ENCODE peak calls at places on chromosomes 16 and 17, in nine cellular contexts. One of them, this sample, is unnamed.
A peak's percentile ranks its signal among the peaks of the same experiment; 100 is the strongest.

GRCh38 chr17:60134396-60135159 is 15.2 kb upstream of the CA4 start:
- DNase-seq in HCT116: no peak
- DNase-seq in IMR-90: peak; percentile 67
- DNase-seq in breast epithelium: peak; percentile 10
- DNase-seq in Peyer's patch: peak; percentile 34
- DNase-seq in ovary: no peak
- DNase-seq in body of pancreas: peak; percentile 11
- DNase-seq in testis: peak; percentile 9
- DNase-seq in stomach: peak; percentile 19
- DNase-seq in this sample: no peak

GRCh38 chr17:56822725-56823124 is 11.0 kb downstream of the C17orf67 start:
- DNase-seq in HCT116: no peak
- DNase-seq in IMR-90: no peak
- DNase-seq in breast epithelium: no peak
- DNase-seq in Peyer's patch: no peak
- DNase-seq in ovary: no peak
- DNase-seq in body of pancreas: peak; percentile 44
- DNase-seq in testis: no peak
- DNase-seq in stomach: no peak
- DNase-seq in this sample: peak; percentile 3

GRCh38 chr17:49490271-49490670 is 4.8 kb upstream of the NGFR start:
- DNase-seq in HCT116: no peak
- DNase-seq in IMR-90: no peak
- DNase-seq in breast epithelium: no peak
- DNase-seq in Peyer's patch: no peak
- DNase-seq in ovary: no peak
- DNase-seq in body of pancreas: no peak
- DNase-seq in testis: no peak
- DNase-seq in stomach: no peak
- DNase-seq in this sample: no peak

GRCh38 chr17:1998426-1998784 is 26.7 kb downstream of the RTN4RL1 start:
- DNase-seq in HCT116: no peak
- DNase-seq in IMR-90: no peak
- DNase-seq in breast epithelium: no peak
- DNase-seq in Peyer's patch: no peak
- DNase-seq in ovary: peak; percentile 32
- DNase-seq in body of pancreas: peak; percentile 61
- DNase-seq in testis: no peak
- DNase-seq in stomach: no peak
- DNase-seq in this sample: no peak

GRCh38 chr16:10465821-10466220 is 80.0 kb downstream of the ATF7IP2 start:
- DNase-seq in HCT116: no peak
- DNase-seq in IMR-90: peak; percentile 3
- DNase-seq in breast epithelium: no peak
- DNase-seq in Peyer's patch: no peak
- DNase-seq in ovary: no peak
- DNase-seq in body of pancreas: no peak
- DNase-seq in testis: no peak
- DNase-seq in stomach: no peak
- DNase-seq in this sample: no peak

GRCh38 chr16:65975049-65975708 is 391.3 kb upstream of the CDH5 start:
- DNase-seq in HCT116: peak; percentile 16
- DNase-seq in IMR-90: peak; percentile 86
- DNase-seq in breast epithelium: no peak
- DNase-seq in Peyer's patch: no peak
- DNase-seq in ovary: no peak
- DNase-seq in body of pancreas: no peak
- DNase-seq in testis: no peak
- DNase-seq in stomach: no peak
- DNase-seq in this sample: no peak

GRCh38 chr17:13885953-13886889 is 183.1 kb upstream of the COX10 start:
- DNase-seq in HCT116: no peak
- DNase-seq in IMR-90: peak; percentile 69
- DNase-seq in breast epithelium: no peak
- DNase-seq in Peyer's patch: no peak
- DNase-seq in ovary: no peak
- DNase-seq in body of pancreas: no peak
- DNase-seq in testis: no peak
- DNase-seq in stomach: no peak
- DNase-seq in this sample: no peak

GRCh38 chr16:86078121-86078600 is 179.2 kb downstream of the IRF8 start:
- DNase-seq in HCT116: no peak
- DNase-seq in IMR-90: no peak
- DNase-seq in breast epithelium: peak; percentile 35
- DNase-seq in Peyer's patch: no peak
- DNase-seq in ovary: no peak
- DNase-seq in body of pancreas: peak; percentile 15
- DNase-seq in testis: no peak
- DNase-seq in stomach: no peak
- DNase-seq in this sample: no peak

GRCh38 chr16:22732959-22733358 is 81.0 kb upstream of the HS3ST2 start:
- DNase-seq in HCT116: no peak
- DNase-seq in IMR-90: no peak
- DNase-seq in breast epithelium: no peak
- DNase-seq in Peyer's patch: no peak
- DNase-seq in ovary: no peak
- DNase-seq in body of pancreas: no peak
- DNase-seq in testis: no peak
- DNase-seq in stomach: no peak
- DNase-seq in this sample: no peak
- TF ChIP-seq POLR2A in HCT116: no peak
- TF ChIP-seq POLR2A in IMR-90: no peak
- TF ChIP-seq POLR2A in breast epithelium: no peak
- TF ChIP-seq POLR2A in Peyer's patch: no peak
- TF ChIP-seq POLR2A in ovary: no peak
- TF ChIP-seq POLR2A in body of pancreas: no peak
- TF ChIP-seq POLR2A in testis: no peak
- TF ChIP-seq POLR2A in stomach: no peak
- TF ChIP-seq POLR2A in this sample: no peak

DNA sequence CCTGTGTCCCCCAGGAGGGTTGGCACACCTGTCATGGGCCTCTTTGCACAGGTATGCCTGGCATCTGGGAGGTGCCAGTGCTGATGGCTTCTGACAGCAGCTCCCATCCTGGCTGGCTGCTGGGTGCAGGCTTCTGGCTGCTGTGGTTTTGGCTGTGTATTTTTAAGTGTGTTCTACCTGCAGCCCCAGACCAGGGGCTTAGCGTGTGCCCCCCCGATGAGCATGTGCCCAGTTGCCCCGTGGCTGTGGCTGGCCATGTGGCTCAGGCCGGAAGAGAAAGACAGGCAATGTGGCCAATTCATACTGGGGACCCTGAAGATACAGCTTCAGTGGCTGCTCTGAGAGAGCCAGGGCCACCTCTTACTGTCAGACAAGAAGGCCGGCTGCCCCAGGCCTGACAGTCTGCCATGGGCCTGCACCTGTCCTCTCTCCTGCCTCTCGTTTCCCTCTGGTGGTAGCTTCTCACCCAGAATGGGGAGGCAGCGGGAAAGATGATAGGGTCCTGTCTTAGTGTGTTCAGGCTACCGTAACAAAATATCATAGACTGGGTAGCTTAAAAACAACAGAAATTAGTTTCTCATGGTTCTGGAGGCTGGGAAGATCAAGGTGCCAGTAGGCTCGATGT is 37.6 kb upstream of the LGALS9 start:
- DNase-seq in HCT116: no peak
- DNase-seq in IMR-90: no peak
- DNase-seq in breast epithelium: no peak
- DNase-seq in Peyer's patch: no peak
- DNase-seq in ovary: no peak
- DNase-seq in body of pancreas: no peak
- DNase-seq in testis: no peak
- DNase-seq in stomach: no peak
- DNase-seq in this sample: no peak
- TF ChIP-seq CTCF in HCT116: no peak
- TF ChIP-seq CTCF in IMR-90: no peak
- TF ChIP-seq CTCF in breast epithelium: no peak
- TF ChIP-seq CTCF in Peyer's patch: no peak
- TF ChIP-seq CTCF in ovary: no peak
- TF ChIP-seq CTCF in body of pancreas: no peak
- TF ChIP-seq CTCF in testis: no peak
- TF ChIP-seq CTCF in stomach: no peak
- TF ChIP-seq CTCF in this sample: no peak

GRCh38 chr16:77214411-77215138 is 15.4 kb downstream of the SYCE1L start:
- DNase-seq in HCT116: no peak
- DNase-seq in IMR-90: no peak
- DNase-seq in breast epithelium: no peak
- DNase-seq in Peyer's patch: no peak
- DNase-seq in ovary: no peak
- DNase-seq in body of pancreas: no peak
- DNase-seq in testis: no peak
- DNase-seq in stomach: no peak
- DNase-seq in this sample: no peak

GRCh38 chr16:77212736-77213541 is 13.7 kb downstream of the SYCE1L start:
- DNase-seq in HCT116: no peak
- DNase-seq in IMR-90: no peak
- DNase-seq in breast epithelium: peak; percentile 65
- DNase-seq in Peyer's patch: peak; percentile 84
- DNase-seq in ovary: peak; percentile 80
- DNase-seq in body of pancreas: peak; percentile 65
- DNase-seq in testis: peak; percentile 71
- DNase-seq in stomach: peak; percentile 62
- DNase-seq in this sample: peak; percentile 60

GRCh38 chr16:77208382-77208781 is 9.2 kb downstream of the SYCE1L start:
- DNase-seq in HCT116: no peak
- DNase-seq in IMR-90: no peak
- DNase-seq in breast epithelium: no peak
- DNase-seq in Peyer's patch: no peak
- DNase-seq in ovary: no peak
- DNase-seq in body of pancreas: no peak
- DNase-seq in testis: no peak
- DNase-seq in stomach: no peak
- DNase-seq in this sample: no peak

GRCh38 chr16:77213542-77214108 is 14.4 kb downstream of the SYCE1L start:
- DNase-seq in HCT116: peak; percentile 98
- DNase-seq in IMR-90: peak; percentile 86
- DNase-seq in breast epithelium: no peak
- DNase-seq in Peyer's patch: no peak
- DNase-seq in ovary: no peak
- DNase-seq in body of pancreas: peak; percentile 20
- DNase-seq in testis: no peak
- DNase-seq in stomach: no peak
- DNase-seq in this sample: no peak

GRCh38 chr16:77211880-77212735 is 12.9 kb downstream of the SYCE1L start:
- DNase-seq in HCT116: no peak
- DNase-seq in IMR-90: no peak
- DNase-seq in breast epithelium: peak; percentile 65
- DNase-seq in Peyer's patch: peak; percentile 81
- DNase-seq in ovary: peak; percentile 67
- DNase-seq in body of pancreas: peak; percentile 71
- DNase-seq in testis: peak; percentile 42
- DNase-seq in stomach: peak; percentile 47
- DNase-seq in this sample: peak; percentile 76
- H3K4me1 ChIP-seq in HCT116: peaks cover 58% of the 10 kb centered on the region
- H3K4me1 ChIP-seq in IMR-90: peaks cover 3% of the 10 kb centered on the region
- H3K4me1 ChIP-seq in breast epithelium: no peaks in the 10 kb centered on the region
- H3K4me1 ChIP-seq in Peyer's patch: no peaks in the 10 kb centered on the region
- H3K4me1 ChIP-seq in ovary: no peaks in the 10 kb centered on the region
- H3K4me1 ChIP-seq in body of pancreas: peaks cover 16% of the 10 kb centered on the region
- H3K4me1 ChIP-seq in testis: no peaks in the 10 kb centered on the region
- H3K4me1 ChIP-seq in stomach: peaks cover 17% of the 10 kb centered on the region
- H3K4me1 ChIP-seq in this sample: peaks cover 12% of the 10 kb centered on the region

GRCh38 chr17:28576758-28577465 is at the start of gene ALDOC:
- DNase-seq in HCT116: peak; percentile 81
- DNase-seq in IMR-90: peak; percentile 91
- DNase-seq in breast epithelium: peak; percentile 93
- DNase-seq in Peyer's patch: peak; percentile 100
- DNase-seq in ovary: peak; percentile 97
- DNase-seq in body of pancreas: peak; percentile 98
- DNase-seq in testis: peak; percentile 98
- DNase-seq in stomach: peak; percentile 99
- DNase-seq in this sample: peak; percentile 96
- TF ChIP-seq POLR2A in HCT116: no peak
- TF ChIP-seq POLR2A in IMR-90: peak; percentile 52
- TF ChIP-seq POLR2A in breast epithelium: peak; percentile 31
- TF ChIP-seq POLR2A in Peyer's patch: peak; percentile 97
- TF ChIP-seq POLR2A in ovary: peak; percentile 91
- TF ChIP-seq POLR2A in body of pancreas: peak; percentile 75
- TF ChIP-seq POLR2A in testis: peak; percentile 88
- TF ChIP-seq POLR2A in stomach: no peak
- TF ChIP-seq POLR2A in this sample: no peak